ENCODE peak calls at places on chromosomes 7 and 10, in five cellular contexts. W is heart right ventricle, B is endothelial cell of umbilical vein, M is fibroblast of lung, O is iPS DF 6.9. H is an unnamed sample. For H3K27me3, the result is how much of the 10 kb centered on the place peaks cover.

GRCh38 chr10:23435378-23435777 is 3.5 kb upstream of the OTUD1 start:
- DNase-seq in B (no peak), O (no peak), M (no peak), W (no peak), H (no peak)

GRCh38 chr7:102874166-102874829 is 38.5 kb upstream of the LRRC17 start:
- DNase-seq in W (no peak), M (peak), B (peak), O (no peak), H (peak)

GRCh38 chr10:5146920-5147254 is 38.1 kb downstream of the AKR1C8 start:
- DNase-seq in B (no peak), M (no peak), W (no peak), O (no peak), H (no peak)

GRCh38 chr10:77251297-77252013 is 386.2 kb downstream of the KCNMA1 start:
- DNase-seq in O (no peak), W (no peak), B (peak), M (peak), H (peak)

GRCh38 chr7:139673230-139673629 is 104.6 kb downstream of the HIPK2 start:
- DNase-seq in O (no peak), B (no peak), W (no peak), M (no peak), H (no peak)

GRCh38 chr10:55024718-55025117 is 223.7 kb upstream of the PCDH15 start:
- DNase-seq in O (no peak), W (no peak), B (peak), M (peak), H (no peak)

GRCh38 chr7:78301361-78301760 is 502.8 kb downstream of the PHTF2 start:
- DNase-seq in O (no peak), B (no peak), W (no peak), M (peak), H (peak)

GRCh38 chr10:11796439-11796838 is 26.7 kb upstream of the PROSER2 start:
- DNase-seq in B (no peak), M (no peak), W (no peak), O (no peak), H (no peak)

GRCh38 chr10:1646332-1646731 is 91.0 kb downstream of the ADARB2 start:
- DNase-seq in O (no peak), B (no peak), W (no peak), M (no peak), H (no peak)

GRCh38 chr7:138460176-138460648 is at the start of gene TRIM24:
- DNase-seq in W (peak), O (no peak), B (no peak), M (no peak), H (no peak)

GRCh38 chr7:81430761-81431160 is 339.1 kb downstream of the HGF start:
- DNase-seq in M (no peak), O (no peak), B (peak), W (no peak), H (no peak)

GRCh38 chr7:46630031-46630430 is 709.0 kb upstream of the IGFBP3 start:
- DNase-seq in O (no peak), W (no peak), B (no peak), M (peak), H (peak)

GRCh38 chr10:11610151-11610854 is 1.1 kb downstream of the USP6NL start:
- DNase-seq in O (no peak), M (peak), B (peak), W (no peak), H (no peak)

GRCh38 chr7:54812747-54813146 is 53.7 kb upstream of the SEC61G start:
- DNase-seq in W (no peak), M (no peak), B (no peak), O (no peak), H (no peak)

GRCh38 chr7:157488326-157488725 is 151.5 kb downstream of the DNAJB6 start:
- DNase-seq in W (no peak), O (no peak), M (no peak), B (no peak), H (no peak)

GRCh38 chr10:91603931-91604331 is 28.9 kb downstream of the PPP1R3C start:
- DNase-seq in B (peak), O (no peak), W (no peak), M (peak), H (peak)

GRCh38 chr7:100190059-100190711 is 12.5 kb downstream of the STAG3 start:
- DNase-seq in B (no peak), O (no peak), M (peak), W (no peak), H (peak)

GRCh38 chr7:69199661-69200060 is 398.6 kb upstream of the AUTS2 start:
- DNase-seq in M (no peak), B (no peak), O (no peak), W (no peak), H (no peak)

GRCh38 chr7:51090411-51090810 is 226.2 kb downstream of the COBL start:
- DNase-seq in M (no peak), B (no peak), W (no peak), O (no peak), H (no peak)

GRCh38 chr7:132158166-132158565 is 418.1 kb downstream of the PLXNA4 start:
- DNase-seq in W (no peak), O (no peak), B (no peak), M (no peak), H (no peak)

GRCh38 chr10:70656489-70656888 is 15.8 kb upstream of the ADAMTS14 start:
- DNase-seq in M (peak), W (no peak), B (peak), O (no peak), H (peak)

GRCh38 chr10:132684164-132684891 is 101.6 kb downstream of the NKX6-2 start:
- DNase-seq in M (peak), O (no peak), W (no peak), B (no peak), H (peak)

GRCh38 chr10:98202378-98202777 is 65.6 kb downstream of the LOXL4 start:
- DNase-seq in B (no peak), O (no peak), M (no peak), W (no peak), H (no peak)

GRCh38 chr10:11593612-11594011 is 17.8 kb downstream of the USP6NL start:
- DNase-seq in B (no peak), O (no peak), W (no peak), M (no peak), H (no peak)

GRCh38 chr10:79404690-79405131 is 40.7 kb downstream of the ZCCHC24 start:
- DNase-seq in O (no peak), W (peak), B (no peak), M (no peak), H (no peak)

GRCh38 chr10:78563224-78563764 is 505.5 kb upstream of the ZMIZ1 start:
- DNase-seq in B (no peak), W (no peak), M (no peak), O (no peak), H (no peak)

GRCh38 chr7:20343211-20343610 is 12.5 kb downstream of the ITGB8 start:
- DNase-seq in M (no peak), O (no peak), W (no peak), B (no peak), H (no peak)

GRCh38 chr10:93006435-93007039 is 54.1 kb upstream of the CYP26C1 start:
- DNase-seq in W (no peak), M (peak), O (peak), B (peak), H (peak)

GRCh38 chr10:85152488-85152887 is 824.1 kb downstream of the CCSER2 start:
- DNase-seq in B (no peak), M (no peak), O (no peak), W (no peak), H (no peak)

GRCh38 chr7:95509199-95509598 is 23.5 kb downstream of the ASB4 start:
- DNase-seq in B (peak), O (no peak), W (no peak), M (peak), H (peak)

GRCh38 chr10:133364645-133365431 is 7.0 kb upstream of the FUOM start:
- DNase-seq in M (no peak), O (no peak), W (no peak), B (no peak), H (no peak)

GRCh38 chr7:92763636-92764423 is 72.5 kb downstream of the CDK6 start:
- DNase-seq in B (peak), M (peak), O (peak), W (no peak), H (peak)

GRCh38 chr7:121587454-121587853 is 191.3 kb upstream of the FAM3C start:
- DNase-seq in O (no peak), M (no peak), B (no peak), W (no peak), H (no peak)

GRCh38 chr10:101294109-101294508 is 59.9 kb upstream of the BTRC start:
- DNase-seq in M (no peak), O (no peak), B (no peak), W (no peak), H (no peak)

GRCh38 chr10:101290415-101290814 is 61.2 kb upstream of the LBX1 start:
- DNase-seq in W (no peak), O (no peak), B (no peak), M (no peak), H (no peak)

GRCh38 chr10:101293007-101293723 is 60.8 kb upstream of the BTRC start:
- DNase-seq in B (no peak), M (no peak), W (no peak), O (no peak), H (no peak)

GRCh38 chr10:101291254-101292193 is 62.3 kb upstream of the LBX1 start:
- DNase-seq in W (peak), M (no peak), O (no peak), B (peak), H (peak)

DNA sequence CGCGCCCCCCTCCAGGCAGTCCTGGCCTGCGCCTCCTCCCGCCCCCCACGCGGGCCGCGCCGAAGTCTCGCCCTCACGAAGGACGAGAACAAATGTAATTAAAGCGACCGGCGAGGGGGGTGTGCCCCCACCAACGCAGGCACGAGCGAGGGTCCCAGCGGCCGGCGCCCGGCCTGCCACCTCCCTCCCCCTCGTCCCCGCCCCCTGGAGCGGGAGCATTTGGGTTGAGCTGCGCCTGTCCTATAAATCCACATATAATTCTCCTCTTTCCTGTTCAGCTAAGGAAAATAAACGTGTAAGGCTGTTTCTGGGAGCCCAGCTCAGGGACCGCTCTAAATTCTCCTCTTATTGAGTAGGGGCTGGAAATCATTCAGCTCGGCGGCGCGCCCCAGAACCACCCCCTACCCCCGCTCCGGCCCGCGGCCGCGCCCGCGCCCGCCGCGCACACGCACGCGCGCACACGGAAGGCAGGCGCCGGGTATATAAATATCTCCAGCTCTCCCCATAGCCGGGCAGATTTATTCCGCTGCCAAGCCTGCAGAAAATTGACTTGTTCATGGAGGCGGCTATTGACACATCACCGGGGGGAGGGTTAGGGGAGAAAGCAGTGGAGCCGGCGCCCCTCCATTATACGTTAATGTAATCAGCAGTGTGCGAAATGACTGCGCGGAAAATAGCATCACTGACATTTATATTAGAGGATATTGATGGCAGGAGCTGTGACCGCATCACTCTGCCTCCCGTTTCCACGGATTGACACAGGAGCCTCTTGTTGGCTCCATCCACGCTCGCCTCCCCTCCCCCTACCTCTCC is 61.6 kb upstream of the BTRC start:
- DNase-seq in M (no peak), B (peak), W (peak), O (no peak), H (no peak)
- H3K27me3 ChIP-seq in M (under half), B (under half), W (half or more), O (under half), H (under half)

GRCh38 chr10:45460235-45460878 is 86.3 kb downstream of the ALOX5 start:
- DNase-seq in W (no peak), O (no peak), B (no peak), M (no peak), H (no peak)
- H3K4me3 ChIP-seq in W (no peak), O (no peak), B (no peak), M (no peak), H (no peak)

GRCh38 chr7:73521636-73522080 is 435 bp downstream of the BAZ1B start:
- DNase-seq in O (no peak), B (no peak), M (no peak), W (peak), H (no peak)

GRCh38 chr7:73517241-73517995 is 4.7 kb downstream of the BAZ1B start:
- DNase-seq in B (no peak), O (no peak), W (no peak), M (no peak), H (no peak)

GRCh38 chr7:73520673-73521635 is 1.1 kb downstream of the BAZ1B start:
- DNase-seq in M (peak), B (peak), O (no peak), W (no peak), H (no peak)

GRCh38 chr7:73519867-73520672 is 2.0 kb downstream of the BAZ1B start:
- DNase-seq in M (no peak), B (no peak), O (no peak), W (no peak), H (no peak)

GRCh38 chr7:73518470-73518869 is 3.6 kb downstream of the BAZ1B start:
- DNase-seq in O (no peak), B (no peak), M (no peak), W (no peak), H (no peak)
- H3K27me3 ChIP-seq in O (under half), B (under half), M (under half), W (under half), H (under half)

GRCh38 chr7:107105591-107106245 is 61.2 kb downstream of the PRKAR2B start:
- DNase-seq in B (no peak), O (no peak), M (no peak), W (no peak), H (no peak)
- H3K4me3 ChIP-seq in B (no peak), O (no peak), M (no peak), W (no peak), H (no peak)

H was measured in brain microvascular endothelial cell.